ENCODE peak calls at places on chromosomes 5 and 9, in seven cellular contexts. P is IMR-90, M is mesendoderm, A is mesenchymal stem cell, W is neuronal stem cell, D is trophoblast cell, L is H1. Z is an unnamed sample.

GRCh38 chr9:91495450-91495849 is 71.8 kb upstream of the NFIL3 start:
- DNase-seq in P (peak; percentile 98), M (no peak), A (peak; percentile 98), W (no peak), D (no peak), L (no peak), Z (no peak)

GRCh38 chr5:65455064-65455463 is 26.7 kb downstream of the ADAMTS6 start:
- DNase-seq in P (no peak), M (no peak), A (no peak), W (no peak), D (no peak), L (no peak), Z (no peak)

GRCh38 chr5:28077291-28078240 is 1039.2 kb upstream of the CDH9 start:
- DNase-seq in P (no peak), M (no peak), A (no peak), W (no peak), D (no peak), L (no peak), Z (no peak)

GRCh38 chr5:139867109-139867508 is 71.5 kb downstream of the PSD2 start:
- DNase-seq in P (no peak), M (no peak), A (no peak), W (no peak), D (no peak), L (no peak), Z (no peak)

GRCh38 chr5:54243483-54244080 is 66.8 kb downstream of the ARL15 start:
- DNase-seq in P (peak; percentile 47), M (peak; percentile 52), A (peak; percentile 48), W (peak; percentile 27), D (peak; percentile 4), L (no peak), Z (no peak)

GRCh38 chr9:77575785-77576184 is 72.3 kb downstream of the GNA14 start:
- DNase-seq in P (peak; percentile 16), M (peak; percentile 65), A (peak; percentile 44), W (peak; percentile 48), D (no peak), L (no peak), Z (no peak)

GRCh38 chr9:101530076-101530711 is 3.5 kb upstream of the RNF20 start:
- DNase-seq in P (peak; percentile 82), M (peak; percentile 81), A (peak; percentile 83), W (peak; percentile 64), D (peak; percentile 71), L (no peak), Z (peak; percentile 81)

GRCh38 chr5:175032741-175033151 is 308.4 kb downstream of the MSX2 start:
- DNase-seq in P (no peak), M (no peak), A (no peak), W (no peak), D (no peak), L (no peak), Z (no peak)

GRCh38 chr5:177554474-177555111 is at the start of gene FAM193B:
- DNase-seq in P (peak; percentile 87), M (peak; percentile 97), A (peak; percentile 92), W (peak; percentile 88), D (peak; percentile 90), L (peak; percentile 77), Z (peak; percentile 96)

DNA sequence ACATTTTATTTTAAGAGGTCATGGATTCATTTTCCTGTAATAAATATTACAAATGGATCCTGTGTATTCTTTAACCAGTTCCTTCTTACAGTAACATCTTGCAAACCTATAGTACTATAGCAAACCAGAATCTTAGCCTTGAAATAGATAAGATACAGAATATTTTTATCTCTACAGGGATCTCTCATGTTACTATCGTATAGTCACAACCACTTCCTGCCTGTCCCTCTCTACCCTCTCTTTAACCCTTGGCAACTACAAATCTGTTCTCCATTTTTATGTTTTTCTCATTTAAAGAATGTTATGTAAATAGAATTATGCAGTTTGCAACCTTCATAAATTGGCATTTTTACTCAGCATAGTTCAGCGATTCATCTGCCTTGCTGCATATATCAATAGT is 454.0 kb downstream of the DIRAS2 start:
- DNase-seq in P (no peak), M (no peak), A (no peak), W (no peak), D (no peak), L (no peak), Z (no peak)
- H3K23ac ChIP-seq in P (no peak overlapping the region), M (no peak overlapping the region), A (no peak overlapping the region), W (no peak overlapping the region), D (no peak overlapping the region), L (no peak overlapping the region), Z (no peak overlapping the region)

GRCh38 chr9:110440161-110440560 is 102.5 kb upstream of the TXNDC8 start:
- DNase-seq in P (peak; percentile 96), M (no peak), A (peak; percentile 90), W (no peak), D (no peak), L (no peak), Z (no peak)
- H3K4me2 ChIP-seq in P (peak overlapping the region; percentile 30), M (no peak overlapping the region), A (no peak overlapping the region), W (no peak overlapping the region), D (no peak overlapping the region), L (no peak overlapping the region), Z (no peak overlapping the region)

GRCh38 chr5:158621381-158621780 is 478.3 kb downstream of the EBF1 start:
- DNase-seq in P (no peak), M (no peak), A (no peak), W (no peak), D (no peak), L (no peak), Z (no peak)
- H2BK5ac ChIP-seq in P (no peak overlapping the region), M (no peak overlapping the region), A (no peak overlapping the region), W (no peak overlapping the region), D (no peak overlapping the region), L (no peak overlapping the region), Z (no peak overlapping the region)

DNA sequence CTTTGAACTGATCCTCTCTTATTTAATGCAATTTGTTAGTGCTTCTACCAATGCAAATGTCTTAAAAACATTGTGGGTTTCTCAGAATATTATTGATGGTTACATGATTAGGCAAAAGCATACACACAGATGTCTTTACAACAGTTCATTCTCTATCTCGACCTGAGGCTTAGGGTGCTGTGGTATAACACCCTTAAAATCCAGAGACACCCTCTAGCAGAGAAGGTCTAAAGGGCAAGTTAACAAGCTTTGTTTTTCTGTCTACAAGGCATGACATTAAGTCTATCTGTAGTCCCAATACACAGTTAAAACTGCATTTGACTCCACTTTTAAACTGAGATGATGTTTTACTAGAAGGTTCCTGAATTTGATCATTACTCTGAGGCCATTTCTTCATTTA is 518.7 kb upstream of the MEF2C start:
- DNase-seq in P (no peak), M (no peak), A (no peak), W (no peak), D (no peak), L (no peak), Z (no peak)
- H3K23ac ChIP-seq in P (no peak overlapping the region), M (no peak overlapping the region), A (no peak overlapping the region), W (no peak overlapping the region), D (no peak overlapping the region), L (no peak overlapping the region), Z (no peak overlapping the region)

GRCh38 chr5:9015937-9016270 is 530.0 kb downstream of the SEMA5A start:
- DNase-seq in P (no peak), M (no peak), A (peak; percentile 34), W (no peak), D (no peak), L (no peak), Z (no peak)

GRCh38 chr5:9009931-9010652 is 535.8 kb downstream of the SEMA5A start:
- DNase-seq in P (peak; percentile 18), M (no peak), A (peak; percentile 33), W (no peak), D (no peak), L (no peak), Z (no peak)

GRCh38 chr5:9013147-9013546 is 532.7 kb downstream of the SEMA5A start:
- DNase-seq in P (no peak), M (no peak), A (no peak), W (no peak), D (no peak), L (no peak), Z (no peak)

GRCh38 chr5:9020996-9021395 is 524.9 kb downstream of the SEMA5A start:
- DNase-seq in P (no peak), M (no peak), A (no peak), W (no peak), D (no peak), L (no peak), Z (no peak)

DNA sequence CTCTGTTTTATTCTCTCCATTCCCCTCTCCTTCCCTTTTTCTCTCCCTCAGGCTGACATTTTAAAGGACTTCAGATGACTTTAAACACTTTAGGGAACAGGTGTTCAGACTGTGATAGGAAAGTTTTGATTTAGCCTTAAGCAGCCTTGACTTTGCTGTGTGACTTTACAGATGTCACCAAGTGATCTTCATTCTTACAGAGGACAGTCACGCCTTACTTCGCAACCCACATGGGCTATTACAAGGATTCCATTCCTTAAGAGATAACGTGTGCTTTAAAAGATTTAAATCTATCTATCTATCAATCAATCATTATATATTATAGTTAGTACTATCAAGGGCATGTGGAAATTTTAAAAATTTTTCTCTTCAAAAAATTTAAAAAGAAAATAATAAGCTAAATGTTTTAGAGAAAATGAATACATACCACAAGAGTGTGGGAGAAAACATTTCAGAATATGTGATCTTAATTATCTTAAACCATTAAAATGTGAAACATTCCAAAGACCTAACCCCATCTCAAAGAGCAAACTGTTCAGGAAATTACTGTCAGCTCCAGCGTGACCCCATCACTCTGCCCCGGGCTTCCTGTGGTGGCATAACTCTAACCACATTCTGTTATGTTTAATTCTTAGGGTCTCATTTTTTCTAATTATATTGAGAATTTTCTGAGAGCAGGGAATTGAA is 530.5 kb downstream of the SEMA5A start:
- DNase-seq in P (peak; percentile 44), M (no peak), A (peak; percentile 28), W (no peak), D (peak; percentile 38), L (no peak), Z (no peak)
- H3K4me2 ChIP-seq in P (no peak overlapping the region), M (no peak overlapping the region), A (no peak overlapping the region), W (no peak overlapping the region), D (no peak overlapping the region), L (no peak overlapping the region), Z (no peak overlapping the region)

DNA sequence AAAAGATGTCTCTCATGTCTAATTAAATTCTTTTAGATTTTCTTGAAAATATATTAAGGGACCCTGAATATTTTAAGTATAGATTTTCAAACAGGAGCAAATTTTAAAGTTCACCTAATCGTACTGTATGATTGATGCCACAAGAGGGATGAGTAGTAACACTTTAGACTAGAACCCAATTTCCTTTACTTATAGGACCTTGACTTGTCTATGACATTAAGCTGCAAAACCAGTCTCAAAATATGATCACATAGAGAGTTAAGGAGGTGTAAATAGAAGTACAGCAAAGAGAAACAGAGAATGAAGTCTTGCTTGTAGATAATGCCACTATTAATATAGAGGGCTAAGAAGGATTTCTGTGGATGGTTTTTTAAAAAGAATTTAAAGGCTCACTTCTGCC is 312.9 kb upstream of the PRR16 start:
- DNase-seq in P (peak; percentile 8), M (no peak), A (peak; percentile 28), W (no peak), D (no peak), L (no peak), Z (no peak)
- H2BK5ac ChIP-seq in P (peak overlapping the region; percentile 77), M (no peak overlapping the region), A (no peak overlapping the region), W (no peak overlapping the region), D (no peak overlapping the region), L (no peak overlapping the region), Z (no peak overlapping the region)

DNA sequence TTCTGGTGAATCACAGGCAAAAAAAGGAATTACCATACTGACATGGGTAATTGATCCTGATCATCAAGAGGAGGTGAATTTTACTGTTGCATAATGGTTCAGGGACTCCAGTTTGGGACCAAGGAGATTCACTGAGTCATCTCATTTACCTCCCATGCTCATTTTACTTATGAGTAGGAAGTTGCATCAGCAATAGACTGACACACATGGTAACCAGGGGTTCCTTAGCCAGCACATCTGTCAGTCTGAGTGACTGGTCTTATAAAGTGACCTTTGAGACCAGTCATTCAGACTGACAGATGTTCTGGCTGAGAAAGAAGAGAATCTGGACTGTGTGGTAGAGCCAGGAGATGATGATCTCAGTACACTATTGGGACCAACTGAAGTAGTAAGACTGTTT is 384.6 kb upstream of the CD180 start:
- DNase-seq in P (no peak), M (no peak), A (no peak), W (no peak), D (no peak), L (no peak), Z (no peak)
- H3K23ac ChIP-seq in P (no peak overlapping the region), M (no peak overlapping the region), A (no peak overlapping the region), W (no peak overlapping the region), D (no peak overlapping the region), L (no peak overlapping the region), Z (no peak overlapping the region)

Z was measured in H9.